ENCODE peak calls at places on chromosomes 16 and 17, in five cellular contexts. N is IMR-90, H is H9, I is H1, B is neuronal stem cell. Y is an unnamed sample.

GRCh38 chr16:25872369-25873070 is 180.8 kb downstream of the HS3ST4 start:
- DNase-seq in N (no peak), H (no peak), I (no peak), B (no peak), Y (no peak)

GRCh38 chr16:19291459-19291858 is 5.9 kb downstream of the CLEC19A start:
- DNase-seq in N (no peak), H (peak; percentile 57), I (no peak), B (peak; percentile 95), Y (peak; percentile 94)

GRCh38 chr17:8875957-8876356 is 8.5 kb upstream of the PIK3R6 start:
- DNase-seq in N (peak; percentile 21), H (peak; percentile 58), I (no peak), B (no peak), Y (peak; percentile 37)

GRCh38 chr17:45177563-45177962 is 15.9 kb downstream of the HEXIM2 start:
- DNase-seq in N (no peak), H (no peak), I (no peak), B (no peak), Y (no peak)

GRCh38 chr16:80202831-80203230 is 338.0 kb upstream of the DYNLRB2 start:
- DNase-seq in N (no peak), H (no peak), I (no peak), B (no peak), Y (no peak)

GRCh38 chr16:4246777-4247476 is 5.0 kb upstream of the SRL start:
- DNase-seq in N (no peak), H (no peak), I (no peak), B (no peak), Y (no peak)

GRCh38 chr17:19378416-19379293 is at the start of gene MAPK7:
- DNase-seq in N (no peak), H (no peak), I (no peak), B (no peak), Y (no peak)

GRCh38 chr16:76583466-76583865 is 306.3 kb downstream of the CNTNAP4 start:
- DNase-seq in N (no peak), H (no peak), I (no peak), B (no peak), Y (no peak)

GRCh38 chr16:58670946-58671583 is 13.5 kb downstream of the SLC38A7 start:
- DNase-seq in N (no peak), H (no peak), I (no peak), B (no peak), Y (no peak)

GRCh38 chr17:65027305-65027704 is 29.2 kb downstream of the GNA13 start:
- DNase-seq in N (peak; percentile 83), H (peak; percentile 63), I (peak; percentile 17), B (no peak), Y (peak; percentile 81)

GRCh38 chr16:9800180-9800738 is 382.0 kb downstream of the GRIN2A start:
- DNase-seq in N (no peak), H (no peak), I (no peak), B (no peak), Y (no peak)

GRCh38 chr17:37527249-37527851 is 37.7 kb downstream of the DUSP14 start:
- DNase-seq in N (peak; percentile 70), H (no peak), I (no peak), B (peak; percentile 14), Y (peak; percentile 79)

GRCh38 chr16:27318399-27319256 is 4.9 kb downstream of the IL4R start:
- DNase-seq in N (peak; percentile 48), H (no peak), I (no peak), B (no peak), Y (peak; percentile 36)

GRCh38 chr16:68732741-68733399 is 4.2 kb upstream of the CDH1 start:
- DNase-seq in N (no peak), H (no peak), I (no peak), B (no peak), Y (peak; percentile 86)

GRCh38 chr17:37094391-37094790 is 145.6 kb downstream of the AATF start:
- DNase-seq in N (no peak), H (no peak), I (no peak), B (no peak), Y (no peak)

DNA sequence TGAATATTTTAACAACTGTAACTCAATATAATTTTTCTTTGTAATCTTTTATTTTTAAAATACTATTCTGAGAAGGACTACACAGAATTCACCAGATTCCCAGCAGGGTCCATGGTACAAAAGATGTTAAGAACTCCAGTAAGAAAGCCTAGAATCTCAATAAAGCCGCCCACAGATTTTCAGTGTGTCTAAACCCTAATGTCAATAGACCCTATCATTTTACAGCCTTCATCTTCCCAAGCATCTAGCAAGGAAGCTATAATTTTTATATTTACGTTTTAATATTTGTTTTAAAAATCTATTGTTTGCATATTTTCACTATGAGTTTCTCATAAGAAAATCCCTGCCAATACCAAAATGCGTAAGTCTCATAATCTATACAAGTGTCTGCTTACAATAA is 148.5 kb downstream of the CEP112 start:
- DNase-seq in N (no peak), H (no peak), I (no peak), B (no peak), Y (no peak)
- H3K4me1 ChIP-seq in N (no peaks in the 10 kb centered on the region), H (no peaks in the 10 kb centered on the region), I (no peaks in the 10 kb centered on the region), B (no peaks in the 10 kb centered on the region), Y (no peaks in the 10 kb centered on the region)

GRCh38 chr16:49850558-49851467 is 5.1 kb downstream of the ZNF423 start:
- DNase-seq in N (no peak), H (no peak), I (no peak), B (no peak), Y (no peak)
- H3K4ac ChIP-seq in N (no peak overlapping the region), H (no peak overlapping the region), I (no peak overlapping the region), B (no peak overlapping the region), Y (no peak overlapping the region)

DNA sequence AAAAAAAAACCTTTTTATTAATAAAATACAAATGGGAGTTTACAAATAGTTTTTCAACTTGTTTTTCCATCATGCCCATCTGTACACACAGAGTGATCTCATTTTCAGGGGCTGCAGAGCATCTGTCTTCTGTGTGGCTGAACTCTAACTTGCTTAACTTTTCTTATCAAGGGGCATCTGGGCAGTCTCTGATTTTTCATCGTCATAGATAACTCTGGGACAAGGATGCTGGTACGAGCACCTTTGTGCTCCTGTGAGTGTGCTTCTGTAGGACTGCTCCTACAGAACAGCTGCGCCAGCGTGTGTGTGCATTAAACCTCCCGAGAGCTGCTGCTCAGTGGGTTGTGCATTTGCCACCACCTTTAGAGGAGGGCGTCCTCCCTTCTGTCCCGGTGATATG is 34.6 kb upstream of the TAC4 start:
- DNase-seq in N (no peak), H (no peak), I (no peak), B (no peak), Y (no peak)
- H3K79me1 ChIP-seq in N (no peaks in the 10 kb centered on the region), H (no peaks in the 10 kb centered on the region), I (no peaks in the 10 kb centered on the region), B (no peaks in the 10 kb centered on the region), Y (no peaks in the 10 kb centered on the region)

DNA sequence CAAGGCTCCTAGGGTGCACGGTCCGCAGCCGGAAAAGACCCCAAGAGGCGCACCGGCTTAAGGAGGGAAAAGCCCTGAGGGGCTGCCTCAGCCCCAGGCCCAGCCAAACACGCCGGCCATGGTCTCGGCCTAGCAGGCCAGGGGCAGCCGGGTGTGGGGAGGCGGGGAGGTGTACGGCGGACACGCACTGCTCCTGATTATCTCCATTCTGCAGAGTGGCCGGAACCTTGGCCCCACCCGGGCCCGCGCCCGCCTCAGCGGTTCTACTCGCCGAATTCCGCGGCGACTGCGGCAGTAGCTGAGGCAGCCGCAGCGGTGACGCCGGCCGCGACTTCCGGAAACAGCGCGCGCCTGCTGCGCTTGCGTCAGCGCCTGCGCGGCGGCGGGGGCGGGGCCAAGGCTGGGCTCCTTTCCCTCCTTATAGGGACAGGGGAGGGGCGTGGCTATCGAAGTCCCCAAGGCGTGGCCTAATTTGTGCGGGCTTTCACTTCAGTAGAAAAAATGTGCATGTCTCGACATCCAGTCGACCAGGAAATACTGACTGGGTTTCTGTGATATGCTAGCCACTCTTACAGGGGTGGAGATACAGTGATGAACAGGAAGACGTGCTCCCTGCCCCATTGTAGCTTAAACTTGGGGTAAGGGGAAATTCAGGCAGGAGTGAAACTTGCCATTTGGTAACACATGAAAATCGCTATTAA is at the start of gene PARN:
- DNase-seq in N (peak; percentile 96), H (peak; percentile 96), I (peak; percentile 87), B (peak; percentile 93), Y (peak; percentile 98)
- H3K4me1 ChIP-seq in N (peaks cover 6% of the 10 kb centered on the region), H (peaks cover 2% of the 10 kb centered on the region), I (peaks cover 13% of the 10 kb centered on the region), B (peaks cover 12% of the 10 kb centered on the region), Y (peaks cover 6% of the 10 kb centered on the region)

DNA sequence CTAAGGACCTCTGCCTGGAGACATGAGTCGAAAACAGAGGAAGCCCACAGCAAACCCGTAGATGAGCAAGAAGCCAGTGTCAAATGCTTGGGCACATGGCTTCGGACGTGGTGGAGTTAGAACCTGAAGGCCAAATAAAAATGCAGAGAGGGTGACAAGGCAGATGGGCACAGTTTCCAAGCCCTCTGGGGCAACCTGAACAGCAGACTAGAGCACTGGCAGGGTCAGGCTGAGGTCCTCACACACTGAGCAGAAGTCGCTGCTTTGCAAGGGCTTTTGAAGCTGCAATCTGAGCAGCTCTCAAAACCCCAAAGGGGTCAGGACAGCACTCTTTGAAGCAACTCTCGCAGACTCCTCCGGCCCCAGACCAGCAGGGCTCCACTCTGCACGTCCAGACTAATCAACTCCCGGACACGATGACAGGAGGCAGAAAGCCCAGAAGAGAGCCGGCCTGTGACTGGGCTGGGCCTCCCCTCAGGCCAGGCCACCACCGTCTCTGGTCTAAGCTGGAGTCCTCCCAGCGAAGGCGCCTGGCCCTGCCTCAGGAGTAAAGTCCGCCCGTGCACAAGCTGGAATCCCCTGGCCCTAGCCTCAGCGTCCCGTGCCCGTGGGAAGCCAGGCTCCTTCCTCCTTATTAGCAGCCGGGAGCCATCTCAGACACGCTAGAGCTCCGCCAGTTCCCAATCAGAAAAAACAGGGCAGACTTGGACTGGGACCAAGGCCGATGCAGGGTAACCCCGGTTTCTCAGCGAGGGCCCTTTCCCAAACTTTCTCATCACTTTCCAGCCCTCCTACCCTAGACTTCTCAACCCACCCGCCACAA is 924 bp downstream of the SMARCD2 start:
- DNase-seq in N (peak; percentile 34), H (no peak), I (no peak), B (peak; percentile 31), Y (peak; percentile 55)
- H3K4ac ChIP-seq in N (peak overlapping the region; percentile 65), H (no peak overlapping the region), I (peak overlapping the region; percentile 8), B (no peak overlapping the region), Y (no peak overlapping the region)

GRCh38 chr16:81713796-81714195 is 65.3 kb upstream of the PLCG2 start:
- DNase-seq in N (no peak), H (no peak), I (no peak), B (no peak), Y (no peak)

GRCh38 chr16:81717662-81718189 is 61.4 kb upstream of the PLCG2 start:
- DNase-seq in N (no peak), H (no peak), I (no peak), B (no peak), Y (no peak)

GRCh38 chr16:81716478-81717210 is 62.4 kb upstream of the PLCG2 start:
- DNase-seq in N (no peak), H (no peak), I (no peak), B (no peak), Y (no peak)

GRCh38 chr16:81714593-81714992 is 64.5 kb upstream of the PLCG2 start:
- DNase-seq in N (no peak), H (no peak), I (no peak), B (no peak), Y (no peak)

DNA sequence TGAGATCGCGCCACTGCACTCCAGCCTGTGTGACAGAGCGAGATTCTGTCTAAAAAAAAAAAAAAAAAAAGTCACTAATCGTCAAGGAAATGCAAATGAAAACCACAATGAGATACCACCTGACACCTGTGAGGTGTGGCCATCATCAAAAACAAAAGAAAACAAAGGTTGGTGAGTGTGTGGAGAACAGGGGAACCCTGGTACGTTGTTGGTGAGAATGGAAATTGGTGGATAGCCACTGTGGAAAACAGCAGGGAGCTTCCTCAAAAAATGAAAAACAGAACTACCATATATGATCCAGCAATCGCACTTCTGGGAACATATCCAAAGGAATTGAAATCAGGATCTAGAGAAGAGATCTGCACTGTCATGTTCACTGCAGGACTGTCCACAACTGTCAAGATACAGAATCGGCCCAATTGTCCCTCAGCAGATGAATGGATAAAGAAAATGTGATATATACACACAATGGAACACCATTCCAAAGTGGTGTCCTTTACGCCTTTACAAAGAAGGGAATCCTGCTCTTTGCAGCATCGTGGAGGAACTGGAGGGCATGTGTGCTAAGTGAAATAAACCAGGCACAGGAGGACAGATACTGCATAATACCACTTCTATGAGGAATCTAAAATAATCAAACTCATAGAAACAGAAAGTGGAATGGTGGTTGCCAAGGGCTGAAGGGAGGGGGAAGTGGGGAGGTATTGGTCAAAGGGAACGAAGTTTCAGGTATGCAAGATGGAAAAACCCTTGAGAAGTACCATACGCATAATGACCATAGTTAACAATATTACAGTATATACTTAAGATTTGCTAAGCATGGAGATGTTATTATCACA is 63.5 kb upstream of the PLCG2 start:
- DNase-seq in N (no peak), H (no peak), I (no peak), B (no peak), Y (no peak)
- H3K79me1 ChIP-seq in N (no peaks in the 10 kb centered on the region), H (no peaks in the 10 kb centered on the region), I (no peaks in the 10 kb centered on the region), B (no peaks in the 10 kb centered on the region), Y (no peaks in the 10 kb centered on the region)